ENCODE peak calls at places on chromosomes 16 and 17, in five cellular contexts. U is heart right ventricle, S is mucosa of descending colon, O is A549, E is suprapubic skin. R is an unnamed sample.

GRCh38 chr17:62965149-62965648 is 836 bp upstream of the TANC2 start:
- DNase-seq in U (no peak), E (no peak), O (no peak), S (no peak), R (no peak)

GRCh38 chr17:61775364-61775763 is 88.0 kb downstream of the BRIP1 start:
- DNase-seq in E (no peak), U (no peak), S (no peak), O (no peak), R (no peak)

GRCh38 chr17:74417178-74418045 is 14.5 kb upstream of the GPRC5C start:
- DNase-seq in U (no peak), O (peak; percentile 98), S (peak; percentile 60), E (no peak), R (peak; percentile 87)

GRCh38 chr17:80259642-80260535 is 763 bp upstream of the RNF213 start:
- DNase-seq in E (no peak), O (peak; percentile 95), U (peak; percentile 69), S (peak; percentile 83), R (no peak)

GRCh38 chr16:1884155-1884760 is 12.3 kb upstream of the MEIOB start:
- DNase-seq in E (no peak), O (peak; percentile 72), U (no peak), S (no peak), R (no peak)

GRCh38 chr17:69501591-69502468 is 87.3 kb downstream of the MAP2K6 start:
- DNase-seq in E (no peak), S (peak; percentile 40), O (peak; percentile 37), U (peak; percentile 22), R (peak; percentile 47)

GRCh38 chr16:57310801-57311200 is 26.3 kb upstream of the PLLP start:
- DNase-seq in E (no peak), U (no peak), S (no peak), O (no peak), R (no peak)

GRCh38 chr17:1733047-1733357 is 8.5 kb downstream of the WDR81 start:
- DNase-seq in O (no peak), S (no peak), U (no peak), E (no peak), R (no peak)

GRCh38 chr16:85457366-85457765 is 155.8 kb upstream of the GSE1 start:
- DNase-seq in U (no peak), O (no peak), S (no peak), E (no peak), R (no peak)

GRCh38 chr16:16019488-16019887 is 70.1 kb downstream of the ABCC1 start:
- DNase-seq in O (peak; percentile 82), U (no peak), E (no peak), S (no peak), R (no peak)

GRCh38 chr16:85151603-85152413 is 39.5 kb upstream of the CIBAR2 start:
- DNase-seq in U (peak; percentile 81), O (no peak), S (peak; percentile 59), E (no peak), R (no peak)

GRCh38 chr16:79294568-79294967 is 306.0 kb downstream of the MAF start:
- DNase-seq in O (no peak), S (no peak), E (no peak), U (no peak), R (no peak)

GRCh38 chr17:56798916-56799315 is 34.8 kb downstream of the C17orf67 start:
- DNase-seq in U (no peak), S (no peak), O (no peak), E (no peak), R (peak; percentile 15)

GRCh38 chr16:1909661-1910231 is 8.5 kb downstream of the HS3ST6 start:
- DNase-seq in S (peak; percentile 84), E (no peak), U (no peak), O (no peak), R (no peak)

DNA sequence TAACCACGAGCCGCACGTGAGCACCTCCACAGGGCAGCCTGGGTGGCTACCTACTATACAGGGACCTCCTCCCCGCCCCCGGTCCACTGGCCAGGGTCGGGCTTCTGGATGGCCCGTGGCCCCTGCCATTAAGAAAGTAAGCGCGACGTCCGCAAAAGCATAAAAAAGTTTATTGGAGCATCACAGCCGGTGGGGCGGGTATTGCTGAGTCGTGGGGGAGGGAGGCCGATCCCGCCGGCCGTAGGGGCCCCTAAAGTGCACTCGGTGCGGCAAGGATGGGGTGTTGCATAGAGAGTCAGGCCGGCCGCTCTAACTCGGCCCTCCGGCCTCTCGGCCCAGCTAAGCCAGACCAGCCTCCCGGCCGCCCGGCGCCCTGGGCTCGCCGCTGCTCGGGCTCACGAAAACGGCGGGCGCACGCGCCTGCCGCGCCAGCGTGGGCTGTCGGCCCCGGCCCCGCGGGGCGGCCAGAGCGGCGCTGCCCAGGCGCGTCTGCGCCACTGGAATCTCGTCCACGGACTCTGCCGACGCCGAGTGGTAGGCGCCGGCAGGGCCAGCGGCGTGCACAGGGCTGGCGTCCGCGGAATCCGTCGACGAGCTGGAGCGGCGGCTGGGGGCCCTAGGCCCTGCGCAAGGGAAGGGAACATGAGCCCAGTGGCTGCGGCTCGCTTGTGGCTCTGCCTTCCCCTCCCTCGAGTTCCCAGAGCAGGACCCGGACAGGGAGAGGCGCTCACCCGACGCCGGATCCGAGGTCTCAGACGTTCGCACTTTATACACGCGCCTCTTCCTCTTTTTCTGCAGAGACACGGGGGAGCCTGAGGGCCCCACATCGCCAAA is 1.2 kb upstream of the TPPP3 start:
- DNase-seq in E (no peak), S (peak; percentile 46), U (no peak), O (no peak), R (no peak)
- H3K4me3 ChIP-seq in E (peak overlapping the region; percentile 52), S (no peak overlapping the region), U (peak overlapping the region; percentile 42), O (no peak overlapping the region), R (peak overlapping the region; percentile 13)

GRCh38 chr16:86816930-86817625 is 238.7 kb downstream of the FOXL1 start:
- DNase-seq in S (no peak), E (no peak), O (no peak), U (no peak), R (no peak)
- TF ChIP-seq CTCF in S (no peak), E (no peak), O (no peak), U (no peak), R (no peak)

GRCh38 chr16:50679676-50680555 is 1.2 kb downstream of the SNX20 start:
- DNase-seq in U (no peak), O (no peak), S (no peak), E (no peak), R (no peak)

GRCh38 chr16:50680907-50681885 is at the start of gene SNX20:
- DNase-seq in E (no peak), O (no peak), S (peak; percentile 45), U (no peak), R (no peak)

GRCh38 chr16:50679266-50679665 is 1.8 kb downstream of the SNX20 start:
- DNase-seq in U (no peak), E (no peak), O (no peak), S (no peak), R (no peak)

GRCh38 chr16:50677351-50677750 is 3.8 kb downstream of the SNX20 start:
- DNase-seq in O (no peak), E (no peak), U (no peak), S (no peak), R (no peak)

GRCh38 chr16:50680556-50680893 is 587 bp downstream of the SNX20 start:
- DNase-seq in U (no peak), O (no peak), E (no peak), S (no peak), R (no peak)
- H3K4me3 ChIP-seq in U (no peak overlapping the region), O (no peak overlapping the region), E (peak overlapping the region; percentile 30), S (no peak overlapping the region), R (no peak overlapping the region)

DNA sequence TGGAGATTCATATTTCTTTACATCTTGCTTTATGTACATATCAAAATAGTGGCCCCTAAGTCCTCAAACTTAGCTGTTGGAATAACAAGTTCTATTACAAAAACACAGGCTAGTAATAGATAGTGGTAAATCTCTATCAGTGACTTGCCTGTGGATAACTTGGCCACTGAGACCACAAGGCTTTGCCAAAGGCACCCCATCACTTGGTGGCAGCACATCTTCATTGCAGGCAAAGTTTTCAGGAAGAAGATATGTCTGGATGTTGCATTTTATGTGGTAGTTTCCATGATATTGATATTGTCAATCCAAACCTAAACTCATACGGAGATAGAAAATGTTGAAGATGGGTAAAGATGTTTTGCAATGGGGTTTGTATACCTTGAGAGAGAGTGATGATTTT is 58.5 kb downstream of the KNOP1 start:
- DNase-seq in O (no peak), U (no peak), E (no peak), S (no peak), R (no peak)
- TF ChIP-seq CTCF in O (peak; percentile 12), U (no peak), E (no peak), S (no peak), R (peak; percentile 20)

DNA sequence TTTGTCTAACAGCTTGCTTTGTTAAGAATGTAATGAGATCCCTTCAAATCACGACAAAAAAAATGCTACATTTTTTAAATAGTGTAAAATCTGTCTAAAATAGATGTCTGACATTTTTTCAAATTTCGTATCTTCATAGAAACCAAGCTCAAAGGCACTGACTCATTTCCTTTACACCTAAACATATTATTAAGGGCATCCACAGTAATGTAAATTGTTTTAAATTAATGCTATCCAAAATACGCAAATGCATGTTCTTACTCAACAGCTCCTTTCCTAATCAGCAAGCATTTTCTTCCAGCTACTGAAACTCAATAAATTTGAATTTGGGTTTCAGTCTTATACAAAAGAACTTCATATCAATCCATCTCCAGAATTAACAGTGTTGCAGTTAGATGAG is 4.4 kb downstream of the C16orf87 start:
- DNase-seq in E (no peak), U (no peak), S (no peak), O (no peak), R (no peak)
- H3K4me3 ChIP-seq in E (no peak overlapping the region), U (no peak overlapping the region), S (no peak overlapping the region), O (no peak overlapping the region), R (no peak overlapping the region)

DNA sequence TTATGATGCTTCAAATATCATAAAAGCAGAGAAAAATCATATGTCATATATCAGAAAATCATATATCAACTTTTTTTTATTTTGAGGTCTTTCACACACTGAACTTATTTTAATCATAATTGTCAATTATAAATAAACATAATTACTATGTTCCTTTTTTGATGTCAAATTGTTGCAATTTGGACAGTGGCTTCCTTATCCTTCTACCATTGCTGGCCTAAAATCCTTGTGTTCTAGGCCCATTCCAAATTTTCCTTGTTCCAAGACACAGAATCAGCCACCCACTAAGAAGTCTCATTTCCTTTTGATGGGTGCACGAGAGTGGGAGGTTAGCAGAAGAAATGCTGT is 28.9 kb downstream of the G6PC1 start:
- DNase-seq in S (no peak), U (no peak), O (no peak), E (no peak), R (no peak)
- TF ChIP-seq CTCF in S (no peak), U (no peak), O (no peak), E (no peak), R (no peak)

DNA sequence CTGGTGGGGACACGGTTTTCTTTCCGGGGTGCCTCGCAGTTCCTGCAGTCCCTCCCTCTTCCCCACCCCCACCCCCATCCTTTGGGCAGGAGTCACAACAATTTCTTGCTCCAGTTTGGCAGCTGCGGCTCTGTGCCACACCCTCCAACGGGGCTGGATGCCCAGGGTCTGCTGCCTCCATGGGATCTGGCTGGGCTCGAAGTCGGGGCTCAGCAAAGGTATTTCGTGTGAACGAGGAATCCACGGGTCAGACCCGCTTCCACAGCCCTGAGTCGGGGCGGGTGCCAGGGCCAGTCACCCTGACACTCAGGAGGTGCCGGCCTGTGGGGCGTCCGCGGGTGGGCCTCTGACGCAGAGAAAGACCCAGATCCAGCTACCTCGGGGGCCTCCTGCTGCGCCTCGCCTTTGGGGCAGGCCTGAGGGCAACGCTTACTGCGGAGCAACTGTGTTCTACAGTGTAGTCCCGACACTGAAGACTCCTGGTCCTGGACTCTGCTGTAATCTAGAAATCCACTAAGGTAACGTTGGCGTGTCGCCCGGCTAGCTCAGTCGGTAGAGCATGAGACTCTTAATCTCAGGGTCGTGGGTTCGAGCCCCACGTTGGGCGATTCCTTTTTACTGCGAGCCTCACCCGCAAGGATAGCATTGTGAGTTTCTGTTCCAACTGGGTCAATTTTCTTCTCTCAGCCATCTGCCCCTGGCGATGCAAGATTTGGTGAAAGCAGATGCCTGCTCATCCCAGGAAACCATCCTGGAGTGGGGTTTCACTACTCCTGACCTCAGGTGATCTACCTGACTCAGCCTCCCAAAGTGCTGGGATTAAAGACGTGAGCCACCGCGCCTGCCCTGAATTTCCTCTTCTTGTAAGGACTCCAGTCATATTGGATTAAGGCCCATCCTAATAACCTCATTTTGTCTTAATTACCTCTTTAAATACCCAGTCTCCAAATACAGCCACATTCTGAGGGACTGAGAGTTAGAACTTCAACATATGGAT is 12.5 kb upstream of the OR1F1 start:
- DNase-seq in O (peak; percentile 71), U (no peak), E (no peak), S (no peak), R (no peak)
- H3K4me3 ChIP-seq in O (peak overlapping the region; percentile 51), U (no peak overlapping the region), E (no peak overlapping the region), S (no peak overlapping the region), R (peak overlapping the region; percentile 32)

R was measured in epithelial cell of proximal tubule.